ENCODE peak calls at places on chromosomes 12 and 14, in seven cellular contexts. One of them, this sample, is unnamed.

GRCh38 chr14:101118746-101119610 is 215.5 kb upstream of the RTL1 start:
- DNase-seq in stimulated activated CD8-positive, alpha-beta memory T cell treated with anti-CD3 and anti-CD28 coated beads, Interleukin-12 subunit alpha, Interleukin-12 subunit beta, amount 100 ng/mL, for 4 hours: no peak
- DNase-seq in astrocyte of the spinal cord: no peak
- DNase-seq in stimulated activated CD4-positive, alpha-beta T cell treated with anti-CD3 and anti-CD28 coated beads, Interleukin-2, amount 100 ng/mL, for 48 hours: no peak
- DNase-seq in NCI-H345: no peak
- DNase-seq in EH: no peak
- DNase-seq in SK-N-SH: peak; percentile 18
- DNase-seq in this sample: no peak

GRCh38 chr14:34052658-34053014 is 101.8 kb upstream of the EGLN3 start:
- DNase-seq in stimulated activated CD8-positive, alpha-beta memory T cell treated with anti-CD3 and anti-CD28 coated beads, Interleukin-12 subunit alpha, Interleukin-12 subunit beta, amount 100 ng/mL, for 4 hours: no peak
- DNase-seq in astrocyte of the spinal cord: peak; percentile 81
- DNase-seq in stimulated activated CD4-positive, alpha-beta T cell treated with anti-CD3 and anti-CD28 coated beads, Interleukin-2, amount 100 ng/mL, for 48 hours: no peak
- DNase-seq in NCI-H345: no peak
- DNase-seq in EH: peak; percentile 52
- DNase-seq in SK-N-SH: no peak
- DNase-seq in this sample: peak; percentile 89

GRCh38 chr12:117212563-117213190 is 22.4 kb upstream of the FBXO21 start:
- DNase-seq in stimulated activated CD8-positive, alpha-beta memory T cell treated with anti-CD3 and anti-CD28 coated beads, Interleukin-12 subunit alpha, Interleukin-12 subunit beta, amount 100 ng/mL, for 4 hours: peak; percentile 15
- DNase-seq in astrocyte of the spinal cord: peak; percentile 69
- DNase-seq in stimulated activated CD4-positive, alpha-beta T cell treated with anti-CD3 and anti-CD28 coated beads, Interleukin-2, amount 100 ng/mL, for 48 hours: peak; percentile 68
- DNase-seq in NCI-H345: peak; percentile 74
- DNase-seq in EH: peak; percentile 74
- DNase-seq in SK-N-SH: peak; percentile 83
- DNase-seq in this sample: peak; percentile 62

GRCh38 chr14:97458302-97459137 is 661.3 kb downstream of the VRK1 start:
- DNase-seq in stimulated activated CD8-positive, alpha-beta memory T cell treated with anti-CD3 and anti-CD28 coated beads, Interleukin-12 subunit alpha, Interleukin-12 subunit beta, amount 100 ng/mL, for 4 hours: peak; percentile 64
- DNase-seq in astrocyte of the spinal cord: no peak
- DNase-seq in stimulated activated CD4-positive, alpha-beta T cell treated with anti-CD3 and anti-CD28 coated beads, Interleukin-2, amount 100 ng/mL, for 48 hours: peak; percentile 66
- DNase-seq in NCI-H345: no peak
- DNase-seq in EH: no peak
- DNase-seq in SK-N-SH: peak; percentile 12
- DNase-seq in this sample: peak; percentile 8

GRCh38 chr12:131126662-131127173 is 173.0 kb downstream of the ADGRD1 start:
- DNase-seq in stimulated activated CD8-positive, alpha-beta memory T cell treated with anti-CD3 and anti-CD28 coated beads, Interleukin-12 subunit alpha, Interleukin-12 subunit beta, amount 100 ng/mL, for 4 hours: no peak
- DNase-seq in astrocyte of the spinal cord: no peak
- DNase-seq in stimulated activated CD4-positive, alpha-beta T cell treated with anti-CD3 and anti-CD28 coated beads, Interleukin-2, amount 100 ng/mL, for 48 hours: no peak
- DNase-seq in NCI-H345: no peak
- DNase-seq in EH: no peak
- DNase-seq in SK-N-SH: no peak
- DNase-seq in this sample: no peak

GRCh38 chr12:8636581-8636980 is 23.9 kb upstream of the AICDA start:
- DNase-seq in stimulated activated CD8-positive, alpha-beta memory T cell treated with anti-CD3 and anti-CD28 coated beads, Interleukin-12 subunit alpha, Interleukin-12 subunit beta, amount 100 ng/mL, for 4 hours: no peak
- DNase-seq in astrocyte of the spinal cord: no peak
- DNase-seq in stimulated activated CD4-positive, alpha-beta T cell treated with anti-CD3 and anti-CD28 coated beads, Interleukin-2, amount 100 ng/mL, for 48 hours: no peak
- DNase-seq in NCI-H345: no peak
- DNase-seq in EH: no peak
- DNase-seq in SK-N-SH: no peak
- DNase-seq in this sample: no peak

GRCh38 chr14:60323199-60323891 is 74.3 kb downstream of the PPM1A start:
- DNase-seq in stimulated activated CD8-positive, alpha-beta memory T cell treated with anti-CD3 and anti-CD28 coated beads, Interleukin-12 subunit alpha, Interleukin-12 subunit beta, amount 100 ng/mL, for 4 hours: no peak
- DNase-seq in astrocyte of the spinal cord: no peak
- DNase-seq in stimulated activated CD4-positive, alpha-beta T cell treated with anti-CD3 and anti-CD28 coated beads, Interleukin-2, amount 100 ng/mL, for 48 hours: no peak
- DNase-seq in NCI-H345: no peak
- DNase-seq in EH: no peak
- DNase-seq in SK-N-SH: peak; percentile 46
- DNase-seq in this sample: peak; percentile 23

GRCh38 chr12:31589582-31589895 is 1.4 kb downstream of the DENND5B start:
- DNase-seq in stimulated activated CD8-positive, alpha-beta memory T cell treated with anti-CD3 and anti-CD28 coated beads, Interleukin-12 subunit alpha, Interleukin-12 subunit beta, amount 100 ng/mL, for 4 hours: peak; percentile 10
- DNase-seq in astrocyte of the spinal cord: no peak
- DNase-seq in stimulated activated CD4-positive, alpha-beta T cell treated with anti-CD3 and anti-CD28 coated beads, Interleukin-2, amount 100 ng/mL, for 48 hours: no peak
- DNase-seq in NCI-H345: no peak
- DNase-seq in EH: no peak
- DNase-seq in SK-N-SH: no peak
- DNase-seq in this sample: no peak

GRCh38 chr14:63045234-63045611 is at the start of gene KCNH5:
- DNase-seq in stimulated activated CD8-positive, alpha-beta memory T cell treated with anti-CD3 and anti-CD28 coated beads, Interleukin-12 subunit alpha, Interleukin-12 subunit beta, amount 100 ng/mL, for 4 hours: no peak
- DNase-seq in astrocyte of the spinal cord: peak; percentile 46
- DNase-seq in stimulated activated CD4-positive, alpha-beta T cell treated with anti-CD3 and anti-CD28 coated beads, Interleukin-2, amount 100 ng/mL, for 48 hours: no peak
- DNase-seq in NCI-H345: peak; percentile 81
- DNase-seq in EH: peak; percentile 47
- DNase-seq in SK-N-SH: peak; percentile 90
- DNase-seq in this sample: peak; percentile 11

GRCh38 chr12:117854339-117855012 is 114.3 kb downstream of the KSR2 start:
- DNase-seq in stimulated activated CD8-positive, alpha-beta memory T cell treated with anti-CD3 and anti-CD28 coated beads, Interleukin-12 subunit alpha, Interleukin-12 subunit beta, amount 100 ng/mL, for 4 hours: no peak
- DNase-seq in astrocyte of the spinal cord: peak; percentile 37
- DNase-seq in stimulated activated CD4-positive, alpha-beta T cell treated with anti-CD3 and anti-CD28 coated beads, Interleukin-2, amount 100 ng/mL, for 48 hours: peak; percentile 59
- DNase-seq in NCI-H345: peak; percentile 54
- DNase-seq in EH: peak; percentile 58
- DNase-seq in SK-N-SH: peak; percentile 75
- DNase-seq in this sample: peak; percentile 46

GRCh38 chr12:3705349-3705675 is 47.6 kb downstream of the CRACR2A start:
- DNase-seq in stimulated activated CD8-positive, alpha-beta memory T cell treated with anti-CD3 and anti-CD28 coated beads, Interleukin-12 subunit alpha, Interleukin-12 subunit beta, amount 100 ng/mL, for 4 hours: no peak
- DNase-seq in astrocyte of the spinal cord: no peak
- DNase-seq in stimulated activated CD4-positive, alpha-beta T cell treated with anti-CD3 and anti-CD28 coated beads, Interleukin-2, amount 100 ng/mL, for 48 hours: no peak
- DNase-seq in NCI-H345: no peak
- DNase-seq in EH: no peak
- DNase-seq in SK-N-SH: no peak
- DNase-seq in this sample: no peak

GRCh38 chr12:74408601-74409166 is 129.0 kb upstream of the ATXN7L3B start:
- DNase-seq in stimulated activated CD8-positive, alpha-beta memory T cell treated with anti-CD3 and anti-CD28 coated beads, Interleukin-12 subunit alpha, Interleukin-12 subunit beta, amount 100 ng/mL, for 4 hours: no peak
- DNase-seq in astrocyte of the spinal cord: no peak
- DNase-seq in stimulated activated CD4-positive, alpha-beta T cell treated with anti-CD3 and anti-CD28 coated beads, Interleukin-2, amount 100 ng/mL, for 48 hours: no peak
- DNase-seq in NCI-H345: no peak
- DNase-seq in EH: no peak
- DNase-seq in SK-N-SH: no peak
- DNase-seq in this sample: no peak

GRCh38 chr14:87044807-87045206 is 948.2 kb downstream of the GALC start:
- DNase-seq in stimulated activated CD8-positive, alpha-beta memory T cell treated with anti-CD3 and anti-CD28 coated beads, Interleukin-12 subunit alpha, Interleukin-12 subunit beta, amount 100 ng/mL, for 4 hours: no peak
- DNase-seq in astrocyte of the spinal cord: no peak
- DNase-seq in stimulated activated CD4-positive, alpha-beta T cell treated with anti-CD3 and anti-CD28 coated beads, Interleukin-2, amount 100 ng/mL, for 48 hours: no peak
- DNase-seq in NCI-H345: no peak
- DNase-seq in EH: no peak
- DNase-seq in SK-N-SH: no peak
- DNase-seq in this sample: no peak

GRCh38 chr12:123471374-123472068 is 13.6 kb downstream of the SNRNP35 start:
- DNase-seq in stimulated activated CD8-positive, alpha-beta memory T cell treated with anti-CD3 and anti-CD28 coated beads, Interleukin-12 subunit alpha, Interleukin-12 subunit beta, amount 100 ng/mL, for 4 hours: no peak
- DNase-seq in astrocyte of the spinal cord: peak; percentile 62
- DNase-seq in stimulated activated CD4-positive, alpha-beta T cell treated with anti-CD3 and anti-CD28 coated beads, Interleukin-2, amount 100 ng/mL, for 48 hours: no peak
- DNase-seq in NCI-H345: no peak
- DNase-seq in EH: peak; percentile 71
- DNase-seq in SK-N-SH: no peak
- DNase-seq in this sample: peak; percentile 32

GRCh38 chr12:33476058-33476457 is 36.4 kb upstream of the SYT10 start:
- DNase-seq in stimulated activated CD8-positive, alpha-beta memory T cell treated with anti-CD3 and anti-CD28 coated beads, Interleukin-12 subunit alpha, Interleukin-12 subunit beta, amount 100 ng/mL, for 4 hours: no peak
- DNase-seq in astrocyte of the spinal cord: no peak
- DNase-seq in stimulated activated CD4-positive, alpha-beta T cell treated with anti-CD3 and anti-CD28 coated beads, Interleukin-2, amount 100 ng/mL, for 48 hours: no peak
- DNase-seq in NCI-H345: no peak
- DNase-seq in EH: no peak
- DNase-seq in SK-N-SH: no peak
- DNase-seq in this sample: peak; percentile 76

GRCh38 chr14:64303471-64303917 is 9.3 kb upstream of the ESR2 start:
- DNase-seq in stimulated activated CD8-positive, alpha-beta memory T cell treated with anti-CD3 and anti-CD28 coated beads, Interleukin-12 subunit alpha, Interleukin-12 subunit beta, amount 100 ng/mL, for 4 hours: no peak
- DNase-seq in astrocyte of the spinal cord: peak; percentile 71
- DNase-seq in stimulated activated CD4-positive, alpha-beta T cell treated with anti-CD3 and anti-CD28 coated beads, Interleukin-2, amount 100 ng/mL, for 48 hours: no peak
- DNase-seq in NCI-H345: peak; percentile 63
- DNase-seq in EH: peak; percentile 70
- DNase-seq in SK-N-SH: peak; percentile 65
- DNase-seq in this sample: peak; percentile 68

GRCh38 chr12:82745807-82746206 is 59.1 kb downstream of the TMTC2 start:
- DNase-seq in stimulated activated CD8-positive, alpha-beta memory T cell treated with anti-CD3 and anti-CD28 coated beads, Interleukin-12 subunit alpha, Interleukin-12 subunit beta, amount 100 ng/mL, for 4 hours: no peak
- DNase-seq in astrocyte of the spinal cord: no peak
- DNase-seq in stimulated activated CD4-positive, alpha-beta T cell treated with anti-CD3 and anti-CD28 coated beads, Interleukin-2, amount 100 ng/mL, for 48 hours: no peak
- DNase-seq in NCI-H345: no peak
- DNase-seq in EH: no peak
- DNase-seq in SK-N-SH: no peak
- DNase-seq in this sample: no peak

GRCh38 chr12:94586589-94587259 is 63.6 kb downstream of the TMCC3 start:
- DNase-seq in stimulated activated CD8-positive, alpha-beta memory T cell treated with anti-CD3 and anti-CD28 coated beads, Interleukin-12 subunit alpha, Interleukin-12 subunit beta, amount 100 ng/mL, for 4 hours: no peak
- DNase-seq in astrocyte of the spinal cord: no peak
- DNase-seq in stimulated activated CD4-positive, alpha-beta T cell treated with anti-CD3 and anti-CD28 coated beads, Interleukin-2, amount 100 ng/mL, for 48 hours: no peak
- DNase-seq in NCI-H345: no peak
- DNase-seq in EH: no peak
- DNase-seq in SK-N-SH: no peak
- DNase-seq in this sample: no peak

GRCh38 chr12:15834575-15834974 is 45.4 kb upstream of the EPS8 start:
- DNase-seq in stimulated activated CD8-positive, alpha-beta memory T cell treated with anti-CD3 and anti-CD28 coated beads, Interleukin-12 subunit alpha, Interleukin-12 subunit beta, amount 100 ng/mL, for 4 hours: no peak
- DNase-seq in astrocyte of the spinal cord: no peak
- DNase-seq in stimulated activated CD4-positive, alpha-beta T cell treated with anti-CD3 and anti-CD28 coated beads, Interleukin-2, amount 100 ng/mL, for 48 hours: no peak
- DNase-seq in NCI-H345: no peak
- DNase-seq in EH: peak; percentile 26
- DNase-seq in SK-N-SH: no peak
- DNase-seq in this sample: no peak

GRCh38 chr14:77194706-77195105 is 13.1 kb downstream of the TMEM63C start:
- DNase-seq in stimulated activated CD8-positive, alpha-beta memory T cell treated with anti-CD3 and anti-CD28 coated beads, Interleukin-12 subunit alpha, Interleukin-12 subunit beta, amount 100 ng/mL, for 4 hours: no peak
- DNase-seq in astrocyte of the spinal cord: no peak
- DNase-seq in stimulated activated CD4-positive, alpha-beta T cell treated with anti-CD3 and anti-CD28 coated beads, Interleukin-2, amount 100 ng/mL, for 48 hours: no peak
- DNase-seq in NCI-H345: no peak
- DNase-seq in EH: no peak
- DNase-seq in SK-N-SH: no peak
- DNase-seq in this sample: no peak

GRCh38 chr14:77923131-77923933 is 123.4 kb downstream of the ADCK1 start:
- DNase-seq in stimulated activated CD8-positive, alpha-beta memory T cell treated with anti-CD3 and anti-CD28 coated beads, Interleukin-12 subunit alpha, Interleukin-12 subunit beta, amount 100 ng/mL, for 4 hours: no peak
- DNase-seq in astrocyte of the spinal cord: no peak
- DNase-seq in stimulated activated CD4-positive, alpha-beta T cell treated with anti-CD3 and anti-CD28 coated beads, Interleukin-2, amount 100 ng/mL, for 48 hours: no peak
- DNase-seq in NCI-H345: no peak
- DNase-seq in EH: no peak
- DNase-seq in SK-N-SH: peak; percentile 80
- DNase-seq in this sample: no peak

GRCh38 chr12:15276088-15276698 is 46.1 kb upstream of the PTPRO start:
- DNase-seq in stimulated activated CD8-positive, alpha-beta memory T cell treated with anti-CD3 and anti-CD28 coated beads, Interleukin-12 subunit alpha, Interleukin-12 subunit beta, amount 100 ng/mL, for 4 hours: no peak
- DNase-seq in astrocyte of the spinal cord: peak; percentile 45
- DNase-seq in stimulated activated CD4-positive, alpha-beta T cell treated with anti-CD3 and anti-CD28 coated beads, Interleukin-2, amount 100 ng/mL, for 48 hours: no peak
- DNase-seq in NCI-H345: peak; percentile 50
- DNase-seq in EH: peak; percentile 64
- DNase-seq in SK-N-SH: peak; percentile 46
- DNase-seq in this sample: peak; percentile 46

GRCh38 chr12:39267886-39268285 is 175.0 kb downstream of the KIF21A start:
- DNase-seq in stimulated activated CD8-positive, alpha-beta memory T cell treated with anti-CD3 and anti-CD28 coated beads, Interleukin-12 subunit alpha, Interleukin-12 subunit beta, amount 100 ng/mL, for 4 hours: no peak
- DNase-seq in astrocyte of the spinal cord: no peak
- DNase-seq in stimulated activated CD4-positive, alpha-beta T cell treated with anti-CD3 and anti-CD28 coated beads, Interleukin-2, amount 100 ng/mL, for 48 hours: no peak
- DNase-seq in NCI-H345: no peak
- DNase-seq in EH: no peak
- DNase-seq in SK-N-SH: no peak
- DNase-seq in this sample: no peak

GRCh38 chr12:89391726-89392336 is 39.5 kb upstream of the DUSP6 start:
- DNase-seq in stimulated activated CD8-positive, alpha-beta memory T cell treated with anti-CD3 and anti-CD28 coated beads, Interleukin-12 subunit alpha, Interleukin-12 subunit beta, amount 100 ng/mL, for 4 hours: no peak
- DNase-seq in astrocyte of the spinal cord: no peak
- DNase-seq in stimulated activated CD4-positive, alpha-beta T cell treated with anti-CD3 and anti-CD28 coated beads, Interleukin-2, amount 100 ng/mL, for 48 hours: no peak
- DNase-seq in NCI-H345: no peak
- DNase-seq in EH: no peak
- DNase-seq in SK-N-SH: no peak
- DNase-seq in this sample: no peak

GRCh38 chr12:131831635-131832041 is 3.4 kb downstream of the MMP17 start:
- DNase-seq in stimulated activated CD8-positive, alpha-beta memory T cell treated with anti-CD3 and anti-CD28 coated beads, Interleukin-12 subunit alpha, Interleukin-12 subunit beta, amount 100 ng/mL, for 4 hours: no peak
- DNase-seq in astrocyte of the spinal cord: no peak
- DNase-seq in stimulated activated CD4-positive, alpha-beta T cell treated with anti-CD3 and anti-CD28 coated beads, Interleukin-2, amount 100 ng/mL, for 48 hours: no peak
- DNase-seq in NCI-H345: peak; percentile 67
- DNase-seq in EH: peak; percentile 94
- DNase-seq in SK-N-SH: no peak
- DNase-seq in this sample: peak; percentile 83

GRCh38 chr12:109131522-109132050 is 15.2 kb downstream of the ACACB start:
- DNase-seq in stimulated activated CD8-positive, alpha-beta memory T cell treated with anti-CD3 and anti-CD28 coated beads, Interleukin-12 subunit alpha, Interleukin-12 subunit beta, amount 100 ng/mL, for 4 hours: no peak
- DNase-seq in astrocyte of the spinal cord: no peak
- DNase-seq in stimulated activated CD4-positive, alpha-beta T cell treated with anti-CD3 and anti-CD28 coated beads, Interleukin-2, amount 100 ng/mL, for 48 hours: no peak
- DNase-seq in NCI-H345: no peak
- DNase-seq in EH: no peak
- DNase-seq in SK-N-SH: no peak
- DNase-seq in this sample: no peak

GRCh38 chr12:7188557-7189397 is 709 bp upstream of the PEX5 start:
- DNase-seq in stimulated activated CD8-positive, alpha-beta memory T cell treated with anti-CD3 and anti-CD28 coated beads, Interleukin-12 subunit alpha, Interleukin-12 subunit beta, amount 100 ng/mL, for 4 hours: peak; percentile 26
- DNase-seq in astrocyte of the spinal cord: peak; percentile 53
- DNase-seq in stimulated activated CD4-positive, alpha-beta T cell treated with anti-CD3 and anti-CD28 coated beads, Interleukin-2, amount 100 ng/mL, for 48 hours: peak; percentile 60
- DNase-seq in NCI-H345: peak; percentile 70
- DNase-seq in EH: peak; percentile 76
- DNase-seq in SK-N-SH: peak; percentile 75
- DNase-seq in this sample: peak; percentile 79

This sample was measured in M059J.